ENCODE peak calls at places on chromosomes 3 and 15, in six cellular contexts. H is cardiac fibroblast; I is DMS153; R is activated CD8-positive, alpha-beta memory T cell treated with anti-CD3 and anti-CD28 coated beads, Interleukin-2, amount 50 U/mL, for 48 hours; E is HS-5; W is RWPE1. M is an unnamed sample.

GRCh38 chr3:125229168-125229567 is 16.6 kb upstream of the SLC12A8 start:
- DNase-seq in E (no peak), I (no peak), R (no peak), H (no peak), W (no peak), M (no peak)

GRCh38 chr15:84603630-84604379 is 3.0 kb downstream of the ZSCAN2 start:
- DNase-seq in H (no peak), R (no peak), E (no peak), I (no peak), W (no peak), M (no peak)

GRCh38 chr3:128850544-128850943 is 28.9 kb upstream of the ACAD9 start:
- DNase-seq in R (no peak), I (no peak), W (no peak), E (no peak), H (no peak), M (no peak)

GRCh38 chr3:61299343-61299742 is 48.1 kb upstream of the FHIT start:
- DNase-seq in E (no peak), H (no peak), I (no peak), R (no peak), W (no peak), M (no peak)

GRCh38 chr3:171514466-171514865 is 54.3 kb upstream of the TNIK start:
- DNase-seq in W (no peak), E (no peak), I (no peak), R (no peak), H (no peak), M (no peak)

GRCh38 chr15:58387130-58387529 is 44.7 kb upstream of the LIPC start:
- DNase-seq in W (no peak), I (no peak), H (peak), E (peak), R (no peak), M (no peak)

GRCh38 chr3:125990253-125990970 is 21.4 kb downstream of the ROPN1B start:
- DNase-seq in R (peak), I (peak), E (peak), W (peak), H (peak), M (peak)

GRCh38 chr3:113166357-113166718 is 45.0 kb upstream of the BOC start:
- DNase-seq in I (no peak), W (no peak), R (no peak), H (no peak), E (no peak), M (no peak)

GRCh38 chr15:58224068-58224467 is 85.9 kb downstream of the AQP9 start:
- DNase-seq in R (no peak), H (peak), W (no peak), E (no peak), I (no peak), M (no peak)

GRCh38 chr3:125186261-125186770 is 26.2 kb downstream of the SLC12A8 start:
- DNase-seq in I (no peak), R (no peak), W (no peak), H (peak), E (no peak), M (no peak)

M was measured in NCI-H2107.